ENCODE peak calls at places on chromosomes 1 and 21, in nine cellular contexts. A is H9, O is IMR-90, V is iPS DF 6.9, S is stomach, R is lower lobe of right lung, K is Peyer's patch, C is astrocyte, D is cardiac muscle cell. N is an unnamed sample. For H3K27me3, the result is how much of the 10 kb centered on the place peaks cover.

GRCh38 chr1:101618900-101619299 is 377.8 kb downstream of the OLFM3 start:
- DNase-seq in A (no peak), O (no peak), V (no peak), S (no peak), R (no peak), K (no peak), C (no peak), D (no peak), N (no peak)

GRCh38 chr1:96632045-96632664 is 89.4 kb upstream of the PTBP2 start:
- DNase-seq in A (no peak), O (no peak), V (no peak), S (no peak), R (no peak), K (no peak), C (no peak), D (no peak), N (no peak)

GRCh38 chr1:201737350-201738060 is 91.5 kb upstream of the IPO9 start:
- DNase-seq in A (no peak), O (peak), V (no peak), S (no peak), R (no peak), K (no peak), C (peak), D (peak), N (no peak)

GRCh38 chr1:19802269-19802668 is 2.6 kb upstream of the TMCO4 start:
- DNase-seq in A (peak), O (no peak), V (no peak), S (no peak), R (no peak), K (no peak), C (no peak), D (no peak), N (no peak)

GRCh38 chr1:21956720-21957552 is 19.8 kb upstream of the HSPG2 start:
- DNase-seq in A (no peak), O (peak), V (no peak), S (peak), R (peak), K (peak), C (peak), D (peak), N (peak)

GRCh38 chr1:204445860-204446412 is 34.3 kb upstream of the PPP1R15B start:
- DNase-seq in A (peak), O (peak), V (peak), S (peak), R (no peak), K (no peak), C (no peak), D (peak), N (peak)

GRCh38 chr21:36429672-36430546 is 44.7 kb downstream of the CHAF1B start:
- DNase-seq in A (peak), O (peak), V (no peak), S (peak), R (peak), K (peak), C (peak), D (peak), N (peak)

GRCh38 chr1:165629848-165630628 is 996 bp upstream of the MGST3 start:
- DNase-seq in A (peak), O (no peak), V (no peak), S (no peak), R (no peak), K (no peak), C (no peak), D (no peak), N (peak)

GRCh38 chr1:66596191-66596590 is 62.2 kb downstream of the SGIP1 start:
- DNase-seq in A (no peak), O (no peak), V (no peak), S (no peak), R (no peak), K (no peak), C (no peak), D (no peak), N (no peak)

GRCh38 chr1:107139833-107140702 is 771 bp upstream of the NTNG1 start:
- DNase-seq in A (peak), O (peak), V (no peak), S (no peak), R (peak), K (no peak), C (peak), D (peak), N (peak)

GRCh38 chr1:65002508-65003315 is 36.4 kb upstream of the JAK1 start:
- DNase-seq in A (peak), O (peak), V (no peak), S (peak), R (peak), K (peak), C (peak), D (peak), N (peak)

GRCh38 chr1:201859424-201859823 is 29.3 kb upstream of the SHISA4 start:
- DNase-seq in A (no peak), O (no peak), V (no peak), S (no peak), R (no peak), K (no peak), C (no peak), D (no peak), N (no peak)

GRCh38 chr1:210978316-210978993 is 155.5 kb downstream of the KCNH1 start:
- DNase-seq in A (no peak), O (no peak), V (no peak), S (no peak), R (no peak), K (no peak), C (no peak), D (no peak), N (no peak)

GRCh38 chr1:31880957-31881697 is 57.0 kb downstream of the PTP4A2 start:
- DNase-seq in A (no peak), O (peak), V (no peak), S (no peak), R (no peak), K (no peak), C (no peak), D (no peak), N (no peak)

GRCh38 chr1:214990619-214991018 is 91.9 kb upstream of the KCNK2 start:
- DNase-seq in A (no peak), O (peak), V (no peak), S (no peak), R (no peak), K (no peak), C (peak), D (no peak), N (no peak)

GRCh38 chr1:156246241-156246761 is 1.6 kb downstream of the PAQR6 start:
- DNase-seq in A (no peak), O (no peak), V (no peak), S (no peak), R (no peak), K (no peak), C (no peak), D (no peak), N (no peak)

GRCh38 chr21:33036430-33037162 is 10.9 kb downstream of the OLIG2 start:
- DNase-seq in A (no peak), O (peak), V (no peak), S (peak), R (peak), K (no peak), C (peak), D (no peak), N (no peak)

GRCh38 chr1:244272471-244273261 is 179.0 kb downstream of the ADSS2 start:
- DNase-seq in A (peak), O (peak), V (peak), S (peak), R (no peak), K (peak), C (peak), D (peak), N (peak)

GRCh38 chr1:11072216-11072917 is 12.5 kb upstream of the SRM start:
- DNase-seq in A (no peak), O (no peak), V (no peak), S (no peak), R (peak), K (no peak), C (no peak), D (no peak), N (no peak)

GRCh38 chr1:166166701-166167394 is at the start of gene FAM78B:
- DNase-seq in A (peak), O (peak), V (no peak), S (peak), R (peak), K (peak), C (peak), D (peak), N (peak)

GRCh38 chr1:29713857-29714256 is 477.5 kb downstream of the PTPRU start:
- DNase-seq in A (no peak), O (peak), V (no peak), S (no peak), R (no peak), K (no peak), C (peak), D (no peak), N (no peak)

GRCh38 chr1:27306892-27307850 is 14.8 kb upstream of the TMEM222 start:
- DNase-seq in A (peak), O (no peak), V (no peak), S (no peak), R (no peak), K (no peak), C (no peak), D (no peak), N (no peak)

GRCh38 chr1:2257245-2257627 is 29.1 kb downstream of the SKI start:
- DNase-seq in A (peak), O (no peak), V (no peak), S (no peak), R (no peak), K (no peak), C (peak), D (no peak), N (no peak)

GRCh38 chr1:103069201-103069600 is 39.1 kb downstream of the COL11A1 start:
- DNase-seq in A (no peak), O (no peak), V (no peak), S (no peak), R (no peak), K (no peak), C (no peak), D (no peak), N (no peak)

GRCh38 chr21:42636535-42636914 is 16.9 kb upstream of the PDE9A start:
- DNase-seq in A (no peak), O (peak), V (no peak), S (no peak), R (no peak), K (no peak), C (peak), D (no peak), N (no peak)

GRCh38 chr1:46062651-46063319 is 69.6 kb downstream of the PIK3R3 start:
- DNase-seq in A (no peak), O (peak), V (no peak), S (no peak), R (no peak), K (no peak), C (no peak), D (no peak), N (peak)

GRCh38 chr21:39673736-39674135 is 61.0 kb downstream of the B3GALT5 start:
- DNase-seq in A (no peak), O (no peak), V (no peak), S (no peak), R (no peak), K (no peak), C (no peak), D (no peak), N (no peak)

GRCh38 chr1:85448358-85448757 is 16.6 kb downstream of the DDAH1 start:
- DNase-seq in A (no peak), O (peak), V (no peak), S (no peak), R (no peak), K (no peak), C (peak), D (no peak), N (no peak)

GRCh38 chr1:40312238-40313205 is 4.6 kb downstream of the COL9A2 start:
- DNase-seq in A (no peak), O (no peak), V (no peak), S (peak), R (peak), K (peak), C (no peak), D (no peak), N (peak)

GRCh38 chr1:33599516-33600115 is 127.2 kb downstream of the ZSCAN20 start:
- DNase-seq in A (no peak), O (no peak), V (no peak), S (no peak), R (no peak), K (no peak), C (no peak), D (no peak), N (no peak)

GRCh38 chr21:46172863-46173528 is 11.3 kb downstream of the SPATC1L start:
- DNase-seq in A (no peak), O (no peak), V (no peak), S (no peak), R (no peak), K (peak), C (no peak), D (no peak), N (peak)

GRCh38 chr21:30463713-30464112 is 16.5 kb downstream of the KRTAP19-1 start:
- DNase-seq in A (no peak), O (no peak), V (no peak), S (no peak), R (no peak), K (no peak), C (no peak), D (peak), N (no peak)

GRCh38 chr1:87089070-87089736 is 174.8 kb downstream of the HS2ST1 start:
- DNase-seq in A (no peak), O (no peak), V (no peak), S (no peak), R (no peak), K (no peak), C (no peak), D (no peak), N (no peak)

GRCh38 chr1:87091425-87091824 is 177.0 kb downstream of the HS2ST1 start:
- DNase-seq in A (no peak), O (no peak), V (no peak), S (no peak), R (no peak), K (no peak), C (no peak), D (no peak), N (no peak)

GRCh38 chr1:87093286-87093685 is 178.9 kb downstream of the HS2ST1 start:
- DNase-seq in A (no peak), O (peak), V (no peak), S (no peak), R (no peak), K (no peak), C (peak), D (no peak), N (no peak)

GRCh38 chr1:87092852-87093251 is 178.4 kb downstream of the HS2ST1 start:
- DNase-seq in A (no peak), O (no peak), V (no peak), S (no peak), R (no peak), K (no peak), C (no peak), D (no peak), N (no peak)

GRCh38 chr1:87089823-87090222 is 175.4 kb downstream of the HS2ST1 start:
- DNase-seq in A (no peak), O (no peak), V (no peak), S (no peak), R (no peak), K (no peak), C (no peak), D (no peak), N (no peak)
- H3K27ac ChIP-seq in A (no peak), O (no peak), V (no peak), S (no peak), R (no peak), K (no peak), C (no peak), D (no peak), N (no peak)

GRCh38 chr1:209008586-209008985 is 574.9 kb upstream of the CAMK1G start:
- DNase-seq in A (no peak), O (no peak), V (no peak), S (no peak), R (no peak), K (no peak), C (no peak), D (peak), N (no peak)
- H3K27me3 ChIP-seq in A (under half), O (under half), V (under half), S (under half), R (under half), K (under half), C (under half), D (under half), N (under half)

DNA sequence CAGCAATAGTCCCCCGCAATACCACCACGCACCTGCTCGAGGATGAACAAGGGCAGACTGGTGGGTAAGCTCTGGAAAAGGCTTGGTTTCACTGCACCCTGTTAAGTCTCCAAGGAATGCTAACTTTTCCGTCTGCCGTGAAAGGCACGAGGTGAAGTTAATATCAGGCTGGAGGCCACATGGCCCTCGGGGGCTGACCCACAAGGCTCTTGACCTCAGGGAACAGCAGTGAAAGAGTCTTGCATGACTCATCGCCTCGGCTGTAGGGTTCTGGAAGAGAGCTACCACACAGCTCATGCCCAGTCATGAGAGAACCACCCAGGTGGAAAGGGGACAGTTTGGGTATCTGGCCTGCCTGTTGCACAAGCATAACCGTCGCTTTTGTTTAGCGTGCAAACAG is 24.7 kb downstream of the SCCPDH start:
- DNase-seq in A (no peak), O (no peak), V (no peak), S (no peak), R (no peak), K (no peak), C (no peak), D (no peak), N (no peak)
- H3K27ac ChIP-seq in A (no peak), O (no peak), V (no peak), S (no peak), R (no peak), K (no peak), C (no peak), D (no peak), N (no peak)

GRCh38 chr1:111992396-111992985 is 3.0 kb upstream of the KCND3 start:
- DNase-seq in A (no peak), O (no peak), V (no peak), S (no peak), R (no peak), K (no peak), C (no peak), D (no peak), N (no peak)
- H3K27me3 ChIP-seq in A (under half), O (half or more), V (under half), S (under half), R (under half), K (under half), C (under half), D (half or more), N (under half)

GRCh38 chr1:209427277-209427676 is 156.2 kb upstream of the CAMK1G start:
- DNase-seq in A (no peak), O (no peak), V (no peak), S (no peak), R (no peak), K (no peak), C (no peak), D (no peak), N (no peak)

GRCh38 chr1:209427811-209428210 is 155.7 kb upstream of the CAMK1G start:
- DNase-seq in A (peak), O (no peak), V (no peak), S (no peak), R (no peak), K (no peak), C (no peak), D (no peak), N (no peak)

GRCh38 chr1:209430107-209430506 is 153.4 kb upstream of the CAMK1G start:
- DNase-seq in A (no peak), O (no peak), V (no peak), S (no peak), R (no peak), K (no peak), C (no peak), D (no peak), N (no peak)

GRCh38 chr1:209425959-209426358 is 157.6 kb upstream of the CAMK1G start:
- DNase-seq in A (no peak), O (no peak), V (no peak), S (no peak), R (no peak), K (no peak), C (no peak), D (no peak), N (no peak)

DNA sequence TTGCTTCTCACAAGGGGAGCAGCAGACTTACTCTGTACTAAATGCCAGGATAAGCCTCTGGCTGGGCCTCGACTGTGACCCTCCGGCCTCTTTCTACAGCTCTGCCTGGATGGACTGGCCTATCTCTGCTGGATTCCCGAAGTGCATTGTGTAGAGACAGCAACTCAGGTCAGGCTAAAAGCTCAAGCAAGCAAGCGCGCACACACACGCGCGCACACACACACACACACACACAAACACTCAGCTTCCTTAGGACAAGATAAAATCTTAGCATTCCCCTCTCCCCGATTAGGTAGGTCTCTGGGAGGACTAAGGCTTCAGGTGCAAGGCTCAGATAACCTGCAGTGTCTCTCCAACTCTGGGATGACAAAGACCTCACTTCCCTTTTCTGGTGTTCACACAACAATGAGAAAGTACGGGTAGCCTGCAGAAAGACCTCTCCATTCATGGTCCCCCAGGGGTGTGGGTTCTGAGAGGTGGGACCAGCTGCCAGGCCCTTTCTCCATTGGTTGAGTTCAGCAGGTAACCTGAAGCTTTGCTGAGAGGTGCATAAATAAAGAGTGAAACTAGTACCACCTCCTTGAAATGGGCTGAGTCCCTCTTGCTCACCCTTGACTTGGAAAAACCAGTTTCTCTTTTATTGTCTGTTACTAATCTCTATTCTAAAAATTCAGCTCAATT is 155.1 kb upstream of the CAMK1G start:
- DNase-seq in A (peak), O (no peak), V (no peak), S (no peak), R (no peak), K (no peak), C (no peak), D (no peak), N (no peak)
- H3K27ac ChIP-seq in A (peak), O (no peak), V (no peak), S (no peak), R (no peak), K (no peak), C (no peak), D (no peak), N (no peak)